ENCODE peak calls at places on chromosomes 7 and 10, in nine cellular contexts. F, Q, L, O, U, D, M, C and B are unnamed samples.

GRCh38 chr10:8183241-8183704 is 128.8 kb downstream of the GATA3 start:
- DNase-seq in M (no peak), U (no peak), F (no peak), Q (no peak), L (no peak), C (peak), O (peak), D (no peak), B (no peak)

GRCh38 chr10:32713560-32713959 is 244.5 kb downstream of the ITGB1 start:
- DNase-seq in Q (no peak), U (no peak), D (no peak), F (no peak), L (no peak), O (no peak), M (no peak), C (no peak), B (no peak)

GRCh38 chr7:17524746-17525145 is 226.3 kb downstream of the AHR start:
- DNase-seq in C (peak), D (no peak), Q (no peak), U (no peak), O (peak), F (no peak), L (no peak), M (no peak), B (no peak)

GRCh38 chr7:39832519-39833085 is 117.5 kb upstream of the CDK13 start:
- DNase-seq in F (no peak), U (no peak), C (no peak), M (no peak), L (no peak), D (no peak), O (no peak), Q (no peak), B (no peak)

GRCh38 chr7:80053098-80053497 is 81.5 kb upstream of the GNAI1 start:
- DNase-seq in Q (no peak), O (no peak), C (no peak), L (no peak), F (no peak), D (no peak), U (no peak), M (no peak), B (no peak)

GRCh38 chr10:21494221-21495001 is 31.1 kb downstream of the SKIDA1 start:
- DNase-seq in M (no peak), D (no peak), O (peak), L (no peak), C (no peak), U (no peak), F (no peak), Q (no peak), B (no peak)

GRCh38 chr10:85891471-85891870 is 475.1 kb downstream of the GRID1 start:
- DNase-seq in U (no peak), Q (no peak), C (no peak), L (no peak), O (no peak), D (no peak), M (no peak), F (no peak), B (no peak)

GRCh38 chr10:14087585-14087984 is 243.1 kb downstream of the FRMD4A start:
- DNase-seq in D (no peak), Q (no peak), O (peak), U (no peak), L (no peak), M (no peak), F (no peak), C (no peak), B (no peak)

GRCh38 chr10:131618587-131619267 is 282.1 kb upstream of the PPP2R2D start:
- DNase-seq in D (no peak), F (no peak), U (no peak), O (no peak), M (no peak), L (no peak), Q (peak), C (no peak), B (no peak)

GRCh38 chr10:11547111-11547625 is 64.3 kb downstream of the USP6NL start:
- DNase-seq in U (no peak), M (no peak), O (peak), Q (no peak), F (no peak), C (peak), D (no peak), L (no peak), B (no peak)

GRCh38 chr7:140062118-140062527 is 628 bp downstream of the PARP12 start:
- DNase-seq in C (peak), U (peak), F (no peak), M (peak), L (no peak), Q (no peak), D (no peak), O (peak), B (peak)

GRCh38 chr10:130761896-130762295 is 549.6 kb downstream of the TCERG1L start:
- DNase-seq in O (no peak), L (no peak), M (no peak), U (peak), Q (no peak), F (no peak), C (no peak), D (no peak), B (no peak)

GRCh38 chr7:122532406-122533269 is 166.3 kb downstream of the RNF133 start:
- DNase-seq in M (peak), Q (no peak), D (no peak), L (no peak), O (no peak), C (peak), F (no peak), U (no peak), B (no peak)

GRCh38 chr7:152859781-152860191 is 100.2 kb downstream of the ACTR3B start:
- DNase-seq in D (peak), C (peak), F (no peak), M (peak), U (no peak), O (no peak), Q (no peak), L (no peak), B (peak)

GRCh38 chr10:33913194-33913593 is 578.7 kb upstream of the NRP1 start:
- DNase-seq in D (no peak), L (no peak), U (no peak), O (no peak), C (peak), F (no peak), Q (no peak), M (no peak), B (no peak)

GRCh38 chr7:124940306-124940705 is 10.7 kb upstream of the POT1 start:
- DNase-seq in M (no peak), F (no peak), U (no peak), O (no peak), L (no peak), D (no peak), Q (no peak), C (no peak), B (no peak)

GRCh38 chr7:95295399-95295798 is 28.9 kb downstream of the PON1 start:
- DNase-seq in M (no peak), L (no peak), Q (no peak), U (no peak), D (no peak), O (no peak), F (no peak), C (no peak), B (no peak)

GRCh38 chr10:1662361-1663025 is 74.8 kb downstream of the ADARB2 start:
- DNase-seq in C (no peak), Q (no peak), L (no peak), F (no peak), M (no peak), O (no peak), D (no peak), U (peak), B (no peak)

GRCh38 chr7:40541336-40541735 is 406.5 kb downstream of the SUGCT start:
- DNase-seq in U (no peak), O (peak), D (no peak), L (no peak), F (no peak), Q (no peak), M (no peak), C (no peak), B (no peak)

GRCh38 chr7:66016131-66016461 is 34.1 kb upstream of the GUSB start:
- DNase-seq in O (peak), U (no peak), F (no peak), Q (no peak), L (no peak), M (no peak), D (no peak), C (peak), B (no peak)

GRCh38 chr7:139043823-139044812 is 8.3 kb upstream of the ZC3HAV1L start:
- DNase-seq in D (no peak), F (peak), U (peak), Q (no peak), M (peak), C (peak), L (no peak), O (no peak), B (no peak)

GRCh38 chr7:95469850-95470249 is 15.9 kb upstream of the ASB4 start:
- DNase-seq in U (no peak), O (no peak), L (no peak), D (no peak), F (no peak), M (no peak), Q (no peak), C (no peak), B (no peak)

GRCh38 chr7:66352071-66352470 is 146.9 kb downstream of the TPST1 start:
- DNase-seq in C (peak), Q (no peak), O (no peak), U (no peak), L (no peak), F (no peak), M (no peak), D (no peak), B (no peak)

GRCh38 chr7:87413029-87413428 is 62.5 kb downstream of the ABCB4 start:
- DNase-seq in O (peak), C (no peak), M (no peak), U (no peak), D (no peak), L (no peak), Q (no peak), F (peak), B (no peak)

GRCh38 chr10:125886914-125887512 is 5.9 kb upstream of the DHX32 start:
- DNase-seq in D (no peak), Q (no peak), C (peak), L (no peak), U (no peak), M (no peak), O (no peak), F (no peak), B (no peak)

GRCh38 chr7:33845991-33846509 is 59.3 kb upstream of the BMPER start:
- DNase-seq in O (peak), F (no peak), U (no peak), C (no peak), L (no peak), Q (peak), D (no peak), M (no peak), B (no peak)

GRCh38 chr10:130763071-130763470 is 548.5 kb downstream of the TCERG1L start:
- DNase-seq in L (no peak), M (no peak), O (no peak), D (no peak), C (no peak), U (no peak), F (no peak), Q (no peak), B (no peak)

GRCh38 chr7:36301914-36302771 is 87.5 kb upstream of the ANLN start:
- DNase-seq in M (peak), C (peak), F (no peak), D (peak), Q (no peak), O (peak), U (no peak), L (no peak), B (no peak)

GRCh38 chr7:142581341-142581740 is 167.9 kb upstream of the PRSS1 start:
- DNase-seq in L (no peak), D (no peak), U (no peak), F (no peak), O (peak), Q (no peak), C (peak), M (no peak), B (no peak)

GRCh38 chr7:47931005-47931787 is 17.1 kb downstream of the PKD1L1 start:
- DNase-seq in U (no peak), L (no peak), Q (no peak), C (no peak), O (peak), M (no peak), D (no peak), F (no peak), B (no peak)

DNA sequence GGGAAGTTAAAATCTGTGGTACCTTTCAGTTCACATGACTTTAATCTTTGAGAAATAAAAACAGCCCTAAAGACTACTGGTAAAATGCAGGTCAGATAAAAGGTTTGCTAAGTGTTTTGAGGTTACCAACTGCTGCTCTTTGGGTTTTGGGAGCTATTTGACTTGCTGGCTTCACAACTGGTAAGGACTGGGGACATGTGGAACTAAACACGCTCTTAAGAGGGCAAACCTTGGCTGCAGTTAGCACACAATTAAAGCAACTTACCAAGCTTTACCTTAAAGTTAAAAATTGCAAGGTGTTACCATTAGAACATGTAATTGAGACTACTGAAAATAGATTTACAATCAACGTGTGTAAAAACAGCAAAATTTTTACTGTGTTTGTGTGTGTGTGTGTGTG is 220.2 kb downstream of the PHF14 start:
- DNase-seq in M (no peak), D (no peak), Q (no peak), U (no peak), O (no peak), L (no peak), C (no peak), F (no peak), B (no peak)
- H3K4me3 ChIP-seq in M (no peak), D (no peak), Q (no peak), U (no peak), O (no peak), L (peak), C (no peak), F (no peak), B (no peak)

GRCh38 chr10:133070810-133071209 is 16.9 kb upstream of the ADGRA1 start:
- DNase-seq in L (no peak), M (no peak), U (no peak), C (no peak), Q (no peak), O (no peak), F (no peak), D (no peak), B (no peak)

GRCh38 chr10:133068741-133069525 is 18.8 kb upstream of the ADGRA1 start:
- DNase-seq in M (no peak), F (no peak), L (no peak), D (no peak), Q (no peak), U (no peak), O (no peak), C (no peak), B (no peak)

GRCh38 chr10:133071801-133072595 is 15.7 kb upstream of the ADGRA1 start:
- DNase-seq in C (no peak), M (no peak), U (no peak), Q (no peak), F (no peak), D (no peak), O (no peak), L (no peak), B (no peak)

GRCh38 chr10:133068111-133068740 is 19.5 kb upstream of the ADGRA1 start:
- DNase-seq in M (no peak), Q (no peak), U (no peak), O (no peak), L (no peak), C (no peak), F (no peak), D (no peak), B (no peak)

DNA sequence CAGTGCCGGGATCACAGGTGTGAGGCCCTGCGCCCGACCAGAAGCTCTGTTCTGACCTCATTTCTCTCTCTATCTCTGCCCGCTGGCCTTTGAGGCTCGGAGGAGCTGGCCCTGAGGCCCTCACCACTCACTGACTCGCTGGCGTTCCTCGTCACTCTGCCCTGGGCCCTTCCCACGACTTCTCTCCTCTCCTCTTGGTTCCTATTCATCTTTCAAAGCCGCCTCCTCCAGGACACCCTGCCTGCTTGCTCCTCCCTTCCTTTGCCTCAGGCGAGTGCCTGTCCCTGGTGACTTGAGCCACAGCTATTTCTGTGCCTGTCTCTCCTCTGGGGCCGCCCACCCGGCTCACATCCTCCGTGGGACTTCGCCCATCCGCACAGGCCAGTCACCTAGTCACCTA is 17.3 kb upstream of the ADGRA1 start:
- DNase-seq in Q (no peak), C (no peak), D (no peak), U (no peak), F (no peak), O (no peak), L (no peak), M (no peak), B (no peak)
- H3K4me3 ChIP-seq in Q (no peak), C (no peak), D (no peak), U (no peak), F (no peak), O (no peak), L (no peak), M (no peak), B (no peak)

DNA sequence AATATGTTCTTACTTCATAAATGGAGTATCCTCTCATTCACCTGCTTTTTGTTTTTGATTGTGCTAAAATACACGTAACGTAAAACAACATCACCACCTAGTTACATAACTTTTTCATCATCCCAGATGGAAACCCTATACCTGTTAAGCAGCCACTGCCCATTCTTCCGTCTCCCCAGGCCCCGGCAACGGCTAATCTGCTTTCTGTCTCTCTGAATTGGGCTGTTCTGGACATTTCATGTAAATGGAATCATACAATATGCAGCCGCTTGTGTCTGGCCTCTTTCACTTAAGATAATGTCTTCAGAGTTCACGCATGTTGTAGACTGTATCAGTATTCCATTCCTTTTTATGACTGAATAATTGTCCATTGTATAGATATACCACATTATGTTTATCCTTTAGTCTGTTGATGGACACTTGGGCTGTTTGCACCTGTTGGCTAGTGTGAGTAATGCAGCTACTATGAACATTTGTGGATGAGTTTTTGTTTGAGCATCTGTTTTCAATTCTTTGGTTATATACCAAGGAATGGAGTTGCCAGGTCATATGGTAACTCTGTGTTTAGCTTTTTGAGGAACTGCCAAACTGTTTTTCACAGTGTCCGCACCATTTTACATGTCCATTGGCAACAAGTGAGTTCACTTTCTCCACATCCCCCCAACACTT is 14.1 kb upstream of the SUN1 start:
- DNase-seq in F (no peak), C (peak), O (peak), L (no peak), U (no peak), D (no peak), M (no peak), Q (no peak), B (no peak)
- H3K4me3 ChIP-seq in F (no peak), C (peak), O (peak), L (no peak), U (no peak), D (peak), M (peak), Q (peak), B (no peak)

GRCh38 chr7:43671520-43671919 is 57.8 kb downstream of the COA1 start:
- DNase-seq in D (no peak), U (no peak), F (no peak), Q (no peak), O (no peak), C (no peak), M (no peak), L (no peak), B (no peak)
- H3K4me3 ChIP-seq in D (no peak), U (no peak), F (no peak), Q (no peak), O (no peak), C (no peak), M (no peak), L (no peak), B (no peak)

GRCh38 chr10:124306922-124307371 is 111.8 kb downstream of the OAT start:
- DNase-seq in D (no peak), U (peak), O (peak), F (no peak), C (peak), M (no peak), Q (no peak), L (no peak), B (no peak)
- H3K4me3 ChIP-seq in D (no peak), U (no peak), O (no peak), F (no peak), C (no peak), M (no peak), Q (no peak), L (no peak), B (no peak)

DNA sequence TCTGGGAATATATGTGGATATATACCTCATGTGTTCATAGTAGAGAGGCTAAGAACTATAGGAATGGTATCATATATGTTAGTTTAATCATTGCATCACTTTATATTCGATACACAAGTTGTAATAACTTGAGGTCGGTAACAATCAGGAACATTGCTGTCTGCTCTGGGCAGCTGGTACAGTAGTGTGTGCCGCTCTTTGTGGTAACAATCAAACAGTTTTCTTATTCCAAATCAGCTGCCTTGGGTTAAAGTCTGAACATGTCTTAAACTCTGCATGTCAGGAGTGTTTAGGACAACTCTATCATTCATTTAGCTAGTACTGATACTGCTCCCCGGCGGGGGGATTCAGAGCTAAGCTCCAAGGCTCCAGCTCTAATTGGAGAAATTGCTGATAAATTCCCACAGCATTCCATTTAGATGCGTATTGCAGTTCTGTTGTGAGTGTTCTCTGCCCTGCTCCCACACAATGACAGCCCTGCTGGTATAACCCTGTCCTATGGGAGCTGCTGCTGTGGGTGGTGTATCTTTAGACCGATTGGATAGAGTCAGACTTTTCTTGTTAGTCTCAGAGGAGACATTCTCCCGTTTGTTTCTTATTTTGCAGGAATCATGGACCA is 707.5 kb upstream of the FZD8 start:
- DNase-seq in D (no peak), Q (no peak), C (peak), U (no peak), O (peak), F (peak), L (no peak), M (no peak), B (no peak)
- H3K4me3 ChIP-seq in D (no peak), Q (no peak), C (no peak), U (no peak), O (no peak), F (no peak), L (no peak), M (no peak), B (no peak)

GRCh38 chr7:27143950-27144798 is 693 bp upstream of the HOXA5 start:
- DNase-seq in F (no peak), L (no peak), U (peak), D (no peak), Q (no peak), O (no peak), C (no peak), M (no peak), B (no peak)

GRCh38 chr7:27144799-27145166 is 1.3 kb upstream of the HOXA5 start:
- DNase-seq in Q (no peak), U (peak), L (no peak), D (no peak), O (no peak), C (no peak), M (no peak), F (no peak), B (no peak)

GRCh38 chr7:27141591-27142561 is 1.6 kb downstream of the HOXA5 start:
- DNase-seq in Q (no peak), F (no peak), U (peak), O (peak), L (no peak), C (no peak), D (no peak), M (no peak), B (no peak)

GRCh38 chr7:27142562-27143021 is 889 bp downstream of the HOXA5 start:
- DNase-seq in O (no peak), F (no peak), C (no peak), L (no peak), Q (no peak), D (no peak), M (no peak), U (no peak), B (no peak)

GRCh38 chr7:27143022-27143949 is at the start of gene HOXA5:
- DNase-seq in C (peak), L (peak), O (peak), Q (peak), M (no peak), F (peak), U (peak), D (peak), B (no peak)
- H3K4me3 ChIP-seq in C (peak), L (peak), O (peak), Q (peak), M (no peak), F (peak), U (peak), D (peak), B (no peak)

GRCh38 chr10:60454336-60454735 is 64.7 kb upstream of the ANK3 start:
- DNase-seq in U (no peak), O (no peak), F (no peak), L (no peak), M (no peak), D (no peak), C (no peak), Q (no peak), B (no peak)
- H3K4me3 ChIP-seq in U (no peak), O (no peak), F (no peak), L (no peak), M (no peak), D (no peak), C (no peak), Q (no peak), B (no peak)

GRCh38 chr10:98255146-98255877 is 12.7 kb downstream of the LOXL4 start:
- DNase-seq in L (no peak), M (no peak), Q (no peak), D (no peak), U (no peak), O (no peak), F (no peak), C (no peak), B (no peak)
- H3K4me3 ChIP-seq in L (no peak), M (no peak), Q (no peak), D (no peak), U (no peak), O (no peak), F (no peak), C (no peak), B (no peak)